ENCODE peak calls at places on chromosomes 11 and 22, in eight cellular contexts. K is activated CD4-positive, alpha-beta T cell treated with anti-CD3 and anti-CD28 coated beads, Interleukin-2, amount 50 U/mL, for 24 hours; E is T47D; G is stimulated activated CD4-positive, alpha-beta T cell treated with anti-CD3 and anti-CD28 coated beads, TNF-alpha, amount 100 ng/mL, for 24 hours; A is HFF-Myc; T is effector memory CD8-positive, alpha-beta T cell; Q is AG08396; Y is heart right ventricle. R is an unnamed sample.

GRCh38 chr11:128809128-128809527 is 58.0 kb downstream of the KCNJ1 start:
- DNase-seq in Q (no peak), E (no peak), K (no peak), Y (no peak), A (no peak), T (no peak), G (no peak), R (no peak)

GRCh38 chr11:72379384-72380131 is 54.8 kb downstream of the CLPB start:
- DNase-seq in G (no peak), K (no peak), T (no peak), Y (no peak), Q (no peak), A (no peak), E (no peak), R (no peak)

GRCh38 chr22:50699754-50700386 is 27.2 kb downstream of the SHANK3 start:
- DNase-seq in A (no peak), K (no peak), Q (no peak), E (no peak), T (no peak), Y (no peak), G (no peak), R (no peak)

GRCh38 chr22:47129902-47130301 is 367.5 kb downstream of the TBC1D22A start:
- DNase-seq in T (no peak), K (no peak), A (no peak), Q (no peak), E (peak), G (peak), Y (no peak), R (no peak)

GRCh38 chr11:63508009-63508408 is 2.1 kb downstream of the LGALS12 start:
- DNase-seq in Q (no peak), A (no peak), T (no peak), Y (peak), K (no peak), E (peak), G (no peak), R (no peak)

GRCh38 chr22:32531955-32532818 is 57.6 kb downstream of the FBXO7 start:
- DNase-seq in Q (peak), Y (peak), G (no peak), T (no peak), K (no peak), E (no peak), A (peak), R (no peak)

GRCh38 chr11:8917157-8917820 is 6.3 kb downstream of the AKIP1 start:
- DNase-seq in E (peak), Y (no peak), G (no peak), K (no peak), A (peak), Q (peak), T (no peak), R (peak)

GRCh38 chr11:118838905-118839553 is 44.7 kb upstream of the CXCR5 start:
- DNase-seq in E (no peak), T (no peak), Q (no peak), G (no peak), A (no peak), K (no peak), Y (no peak), R (no peak)

GRCh38 chr11:9817191-9817590 is 153.3 kb downstream of the SWAP70 start:
- DNase-seq in E (no peak), Y (no peak), G (no peak), Q (no peak), K (no peak), A (no peak), T (no peak), R (no peak)

GRCh38 chr11:34869425-34869824 is 46.8 kb downstream of the APIP start:
- DNase-seq in T (no peak), E (no peak), G (no peak), Y (no peak), A (no peak), Q (no peak), K (no peak), R (no peak)

GRCh38 chr11:69919659-69920499 is 100.7 kb upstream of the FGF3 start:
- DNase-seq in Y (no peak), Q (no peak), A (no peak), T (no peak), E (no peak), K (no peak), G (no peak), R (no peak)

GRCh38 chr11:124752471-124753100 is 531 bp upstream of the VSIG2 start:
- DNase-seq in Q (peak), E (no peak), A (no peak), Y (no peak), K (no peak), T (no peak), G (no peak), R (no peak)

GRCh38 chr11:128890543-128891409 is at the start of gene KCNJ5:
- DNase-seq in G (no peak), K (no peak), Q (peak), E (peak), A (no peak), T (no peak), Y (peak), R (peak)

GRCh38 chr11:14232652-14233051 is 126.3 kb downstream of the RRAS2 start:
- DNase-seq in Y (no peak), T (no peak), E (peak), G (no peak), K (no peak), A (no peak), Q (no peak), R (no peak)

GRCh38 chr22:43733138-43733537 is 79.0 kb downstream of the EFCAB6 start:
- DNase-seq in K (no peak), A (no peak), Y (no peak), Q (no peak), E (no peak), T (no peak), G (no peak), R (no peak)

GRCh38 chr11:75852406-75853017 is 37.5 kb downstream of the UVRAG start:
- DNase-seq in T (no peak), E (no peak), K (no peak), Y (no peak), G (no peak), Q (no peak), A (no peak), R (peak)

GRCh38 chr11:45161252-45162063 is 15.0 kb downstream of the PRDM11 start:
- DNase-seq in K (no peak), G (no peak), Y (peak), T (no peak), A (no peak), Q (no peak), E (no peak), R (no peak)

R was measured in HTR-8/SVneo.